ENCODE peak calls at places on chromosomes 16 and 17, in seven cellular contexts. N is AG10803; S is sciatic nerve; W is fibroblast of mammary gland; K is heart left ventricle; Z is pancreas; I is stimulated activated CD8-positive, alpha-beta memory T cell treated with anti-CD3 and anti-CD28 coated beads, Interleukin-4, amount 100 ng/mL, for 1 hour. B is an unnamed sample.
A peak's percentile ranks its signal among the peaks of the same experiment; 100 is the strongest.

GRCh38 chr17:71431146-71431545 is 689.7 kb upstream of the SOX9 start:
- DNase-seq in N (peak; percentile 55), S (no peak), Z (no peak), I (no peak), W (no peak), K (no peak), B (no peak)

GRCh38 chr17:43917348-43918025 is 10.2 kb upstream of the MPP2 start:
- DNase-seq in S (no peak), W (peak; percentile 27), I (no peak), N (peak; percentile 14), K (no peak), Z (no peak), B (no peak)

GRCh38 chr17:44221072-44221861 is 1.8 kb upstream of the UBTF start:
- DNase-seq in K (peak; percentile 85), S (peak; percentile 86), N (peak; percentile 78), Z (peak; percentile 80), W (peak; percentile 78), I (peak; percentile 38), B (no peak)

GRCh38 chr17:47728214-47728877 is 4.7 kb upstream of the TBX21 start:
- DNase-seq in S (no peak), K (no peak), Z (no peak), N (no peak), W (no peak), I (no peak), B (no peak)

GRCh38 chr16:86783626-86784266 is 205.4 kb downstream of the FOXL1 start:
- DNase-seq in S (no peak), Z (no peak), W (no peak), N (peak; percentile 83), K (no peak), I (no peak), B (no peak)

GRCh38 chr17:27153005-27153404 is 140.9 kb upstream of the WSB1 start:
- DNase-seq in K (no peak), Z (no peak), S (no peak), I (no peak), N (peak; percentile 35), W (peak; percentile 86), B (no peak)

GRCh38 chr17:78641243-78641642 is 64.0 kb upstream of the DNAH17 start:
- DNase-seq in I (no peak), S (peak; percentile 51), N (no peak), W (no peak), Z (no peak), K (no peak), B (no peak)

GRCh38 chr16:66637806-66638205 is 33.3 kb downstream of the CMTM3 start:
- DNase-seq in W (no peak), I (no peak), Z (no peak), N (no peak), S (no peak), K (no peak), B (no peak)

GRCh38 chr17:81551458-81552243 is 502 bp downstream of the FAAP100 start:
- DNase-seq in S (no peak), K (no peak), I (no peak), W (peak; percentile 44), N (peak; percentile 27), Z (peak; percentile 55), B (no peak)

GRCh38 chr17:57482657-57483056 is 226.3 kb downstream of the MSI2 start:
- DNase-seq in K (no peak), W (no peak), N (peak; percentile 70), I (no peak), S (no peak), Z (no peak), B (no peak)

GRCh38 chr17:3925684-3926537 is 9.6 kb upstream of the P2RX1 start:
- DNase-seq in Z (no peak), I (no peak), W (no peak), K (no peak), S (no peak), N (no peak), B (no peak)

B was measured in SIG-M5.